ENCODE peak calls at places on chromosomes 2 and 18, in eight cellular contexts. E, T, B, U, J, P, C and N are unnamed samples.

GRCh38 chr2:228103379-228103778 is 78.1 kb downstream of the SPHKAP start:
- DNase-seq in T (no peak), E (no peak), B (no peak), C (no peak), J (no peak), U (no peak), P (no peak), N (no peak)

GRCh38 chr2:215784371-215784783 is 229.0 kb downstream of the MREG start:
- DNase-seq in C (no peak), E (no peak), U (peak; percentile 90), J (no peak), T (no peak), B (no peak), P (no peak), N (no peak)

GRCh38 chr2:221492606-221493005 is 79.5 kb downstream of the EPHA4 start:
- DNase-seq in E (no peak), J (no peak), U (peak; percentile 32), T (no peak), C (no peak), P (no peak), B (no peak), N (no peak)

GRCh38 chr18:49853436-49853835 is 40.1 kb upstream of the ACAA2 start:
- DNase-seq in J (no peak), U (no peak), C (no peak), P (no peak), E (no peak), T (no peak), B (no peak), N (no peak)

GRCh38 chr2:24201496-24201895 is 26.6 kb downstream of the FAM228A start:
- DNase-seq in C (no peak), J (no peak), B (no peak), U (peak; percentile 38), P (no peak), E (no peak), T (no peak), N (no peak)

GRCh38 chr2:8650256-8650655 is 31.6 kb upstream of the ID2 start:
- DNase-seq in U (no peak), J (no peak), P (no peak), C (no peak), E (no peak), T (no peak), B (no peak), N (no peak)

GRCh38 chr2:241935314-241935713 is 65.8 kb downstream of the RTP5 start:
- DNase-seq in P (no peak), U (peak; percentile 75), T (no peak), C (no peak), E (peak; percentile 18), B (no peak), J (peak; percentile 3), N (no peak)

GRCh38 chr2:20349457-20350034 is 1.1 kb downstream of the PUM2 start:
- DNase-seq in B (no peak), P (no peak), U (peak; percentile 27), C (no peak), T (no peak), E (peak; percentile 31), J (no peak), N (no peak)

GRCh38 chr18:27728659-27729058 is 448.3 kb downstream of the CDH2 start:
- DNase-seq in T (no peak), P (no peak), U (no peak), C (no peak), E (no peak), B (no peak), J (no peak), N (no peak)

GRCh38 chr2:200728630-200729029 is 83.1 kb upstream of the BZW1 start:
- DNase-seq in C (no peak), J (no peak), T (no peak), B (no peak), P (no peak), U (peak; percentile 34), E (peak; percentile 19), N (no peak)

GRCh38 chr2:43219383-43220228 is 6.8 kb downstream of the ZFP36L2 start:
- DNase-seq in J (peak; percentile 75), E (peak; percentile 93), C (peak; percentile 85), P (peak; percentile 71), B (peak; percentile 95), U (peak; percentile 80), T (peak; percentile 92), N (peak; percentile 72)

GRCh38 chr2:237691908-237692600 is 64.7 kb downstream of the LRRFIP1 start:
- DNase-seq in E (peak; percentile 93), U (peak; percentile 80), B (peak; percentile 99), T (peak; percentile 97), C (peak; percentile 97), J (peak; percentile 73), P (peak; percentile 74), N (peak; percentile 77)

GRCh38 chr18:63975632-63976031 is 5.8 kb downstream of the SERPINB8 start:
- DNase-seq in T (no peak), J (no peak), E (no peak), C (no peak), P (no peak), U (no peak), B (no peak), N (no peak)

GRCh38 chr2:85994421-85994777 is 105.6 kb upstream of the ST3GAL5 start:
- DNase-seq in U (no peak), J (no peak), T (no peak), B (no peak), C (no peak), E (no peak), P (no peak), N (no peak)

GRCh38 chr18:8938817-8939216 is 163.7 kb upstream of the NDUFV2 start:
- DNase-seq in P (no peak), T (no peak), C (no peak), B (no peak), E (no peak), J (no peak), U (peak; percentile 43), N (no peak)

DNA sequence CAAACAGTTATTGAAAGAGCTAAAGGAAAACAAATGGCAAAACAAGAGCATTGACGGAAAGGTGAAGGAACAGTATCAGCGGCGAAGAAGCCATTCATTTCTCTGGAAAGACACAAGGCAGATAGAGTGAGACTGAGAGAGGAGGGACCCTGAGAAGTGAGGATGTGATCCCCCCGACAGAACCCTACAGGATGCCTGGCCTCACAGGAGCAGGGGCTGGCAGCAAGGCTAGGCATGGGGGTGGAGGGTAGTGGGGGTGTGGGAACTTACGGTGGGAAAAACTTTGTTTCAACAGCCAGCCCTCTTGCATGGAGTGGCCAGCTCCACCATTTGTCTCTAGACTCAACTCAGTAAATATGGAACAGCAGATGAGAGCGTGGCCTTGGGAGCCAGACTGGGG is 40.7 kb downstream of the SP110 start:
- DNase-seq in U (no peak), T (no peak), B (no peak), E (no peak), P (no peak), J (no peak), C (no peak), N (no peak)
- TF ChIP-seq POLR2A in U (no peak), T (no peak), B (no peak), E (no peak), P (no peak), J (no peak), C (no peak), N (no peak)

GRCh38 chr2:47088371-47089082 is 66.6 kb downstream of the STPG4 start:
- DNase-seq in B (no peak), E (no peak), C (no peak), J (no peak), U (peak; percentile 56), T (no peak), P (no peak), N (no peak)
- TF ChIP-seq POLR2A in B (no peak), E (no peak), C (no peak), J (no peak), U (no peak), T (no peak), P (no peak), N (no peak)

GRCh38 chr18:77112161-77112801 is 20.3 kb downstream of the MBP start:
- DNase-seq in P (no peak), C (no peak), T (no peak), U (no peak), J (no peak), E (no peak), B (no peak), N (no peak)

GRCh38 chr18:77113361-77114069 is 19.1 kb downstream of the MBP start:
- DNase-seq in J (no peak), U (no peak), P (no peak), E (no peak), B (no peak), T (no peak), C (no peak), N (no peak)

GRCh38 chr18:77110936-77111335 is 21.6 kb downstream of the MBP start:
- DNase-seq in J (no peak), C (no peak), B (no peak), E (no peak), T (no peak), U (no peak), P (no peak), N (no peak)

GRCh38 chr18:77110400-77110799 is 22.2 kb downstream of the MBP start:
- DNase-seq in P (no peak), T (no peak), B (no peak), J (no peak), U (no peak), E (no peak), C (no peak), N (no peak)

DNA sequence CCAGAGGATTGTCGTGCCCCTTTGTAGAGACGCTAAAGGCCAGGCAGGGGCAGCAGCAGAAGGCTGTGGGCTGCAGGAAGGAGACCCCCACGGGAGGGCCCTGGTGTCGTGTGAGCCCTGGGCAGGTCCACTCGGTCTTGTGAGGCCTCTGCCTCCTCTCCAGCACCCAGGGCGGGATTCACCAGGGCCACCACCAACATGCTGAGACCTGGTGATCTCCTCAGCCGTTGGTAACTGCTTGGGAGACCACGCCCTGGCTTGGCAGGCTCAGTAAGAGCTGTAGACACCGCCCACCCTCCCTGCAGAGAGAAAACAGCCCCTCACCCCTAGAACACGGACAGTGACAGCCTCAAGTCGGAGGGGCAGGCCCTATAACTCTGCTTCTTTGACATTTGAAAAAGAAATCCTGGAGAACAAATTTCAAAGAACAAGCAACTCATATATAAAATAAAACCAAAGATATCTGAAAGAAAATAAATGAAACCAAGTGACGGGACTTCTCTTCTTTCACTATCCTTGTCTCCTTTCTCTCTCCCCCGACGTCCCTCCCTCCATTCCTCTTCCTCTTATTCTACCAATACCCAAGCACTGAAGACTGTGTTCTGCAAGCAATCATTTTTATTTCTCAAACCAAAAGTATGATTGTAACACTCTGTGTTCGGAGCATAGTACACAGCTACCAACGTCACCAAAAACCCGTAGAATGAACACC is 21.0 kb downstream of the MBP start:
- DNase-seq in U (no peak), C (no peak), P (no peak), B (no peak), E (no peak), T (no peak), J (no peak), N (no peak)
- TF ChIP-seq POLR2A in U (no peak), C (no peak), P (no peak), B (no peak), E (no peak), T (no peak), J (no peak), N (no peak)

DNA sequence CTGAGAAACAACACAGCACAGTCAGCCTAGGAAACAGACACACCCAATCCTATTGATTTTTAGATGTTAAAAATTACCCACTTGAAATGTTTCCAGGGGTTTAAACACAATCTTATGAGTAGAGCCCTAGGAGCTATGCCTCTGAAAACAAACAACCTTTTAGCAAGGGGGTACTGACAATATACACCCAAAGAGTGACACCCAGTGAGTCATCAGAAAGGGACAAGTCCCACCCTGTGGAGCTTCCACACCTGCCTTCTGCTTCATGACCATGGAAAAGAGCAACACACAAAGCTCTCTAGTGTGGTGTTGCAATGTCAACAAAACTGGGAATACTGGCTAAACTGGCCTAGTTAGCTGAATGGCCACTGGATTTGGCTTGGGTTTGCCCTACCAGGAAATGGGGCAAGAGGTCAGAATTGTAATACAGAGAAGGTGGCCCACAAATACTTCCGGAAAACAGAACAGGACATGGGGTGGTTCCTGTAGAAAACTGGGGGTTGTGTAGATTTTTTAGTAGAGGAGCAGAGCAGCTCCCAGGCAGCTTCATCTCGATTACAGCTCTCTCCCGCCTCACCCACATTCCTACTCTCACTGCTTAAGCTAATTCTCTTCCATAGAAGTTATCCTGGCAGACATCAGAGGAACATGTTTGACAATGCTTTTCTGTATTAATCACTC is 98.2 kb downstream of the GAREM1 start:
- DNase-seq in J (peak; percentile 91), C (peak; percentile 93), T (peak; percentile 81), B (peak; percentile 74), E (peak; percentile 88), U (no peak), P (no peak), N (no peak)
- TF ChIP-seq POLR2A in J (no peak), C (no peak), T (no peak), B (no peak), E (no peak), U (no peak), P (no peak), N (no peak)